ENCODE peak calls at places on chromosomes 1 and 21, in seven cellular contexts. R is NCI-H1092; K is NB4; Y is spleen; J is neural crest cell; F is activated T-cell treated with anti-CD3 and anti-CD28 coated beads, Interleukin-2, amount 50 U/mL, for 72 hours; W is upper lobe of right lung. P is an unnamed sample.

GRCh38 chr1:41751804-41752513 is 166.8 kb downstream of the HIVEP3 start:
- DNase-seq in R (no peak), K (peak), Y (peak), J (no peak), F (no peak), W (peak), P (peak)

GRCh38 chr1:26364956-26365355 is 7.6 kb downstream of the ZNF683 start:
- DNase-seq in R (peak), K (no peak), Y (no peak), J (no peak), F (no peak), W (no peak), P (no peak)

GRCh38 chr1:88422037-88422436 is 262.0 kb upstream of the PKN2 start:
- DNase-seq in R (no peak), K (no peak), Y (no peak), J (no peak), F (no peak), W (no peak), P (no peak)

GRCh38 chr21:35128526-35128925 is 79.4 kb upstream of the RUNX1 start:
- DNase-seq in R (no peak), K (no peak), Y (no peak), J (no peak), F (no peak), W (no peak), P (no peak)

GRCh38 chr1:172399369-172400072 is 21.0 kb upstream of the C1orf105 start:
- DNase-seq in R (no peak), K (peak), Y (no peak), J (peak), F (peak), W (no peak), P (peak)

GRCh38 chr1:220363196-220363831 is 91.1 kb upstream of the RAB3GAP2 start:
- DNase-seq in R (no peak), K (no peak), Y (no peak), J (no peak), F (no peak), W (no peak), P (no peak)

GRCh38 chr1:100834779-100835645 is 59.6 kb downstream of the EXTL2 start:
- DNase-seq in R (no peak), K (peak), Y (no peak), J (no peak), F (no peak), W (no peak), P (peak)

GRCh38 chr1:229434005-229434640 is at the start of gene ACTA1:
- DNase-seq in R (no peak), K (no peak), Y (no peak), J (no peak), F (no peak), W (no peak), P (no peak)

GRCh38 chr1:72745413-72745812 is 463.1 kb upstream of the NEGR1 start:
- DNase-seq in R (no peak), K (no peak), Y (no peak), J (no peak), F (no peak), W (no peak), P (no peak)

GRCh38 chr1:66349277-66349676 is 184.7 kb upstream of the SGIP1 start:
- DNase-seq in R (no peak), K (peak), Y (no peak), J (no peak), F (no peak), W (no peak), P (no peak)

GRCh38 chr1:59978026-59978425 is 51.5 kb upstream of the CYP2J2 start:
- DNase-seq in R (no peak), K (no peak), Y (no peak), J (no peak), F (no peak), W (no peak), P (no peak)

GRCh38 chr1:225425211-225425786 is 2.5 kb downstream of the LBR start:
- DNase-seq in R (no peak), K (peak), Y (no peak), J (no peak), F (no peak), W (no peak), P (no peak)

GRCh38 chr21:27017251-27017650 is 50.4 kb upstream of the ADAMTS5 start:
- DNase-seq in R (no peak), K (no peak), Y (no peak), J (no peak), F (no peak), W (no peak), P (no peak)

GRCh38 chr1:48710318-48710717 is 66.4 kb downstream of the BEND5 start:
- DNase-seq in R (no peak), K (no peak), Y (no peak), J (no peak), F (no peak), W (no peak), P (no peak)

GRCh38 chr21:39088831-39089380 is 94.3 kb downstream of the PSMG1 start:
- DNase-seq in R (no peak), K (no peak), Y (peak), J (no peak), F (peak), W (no peak), P (no peak)

GRCh38 chr1:215079456-215079855 is 3.1 kb upstream of the KCNK2 start:
- DNase-seq in R (no peak), K (no peak), Y (no peak), J (no peak), F (no peak), W (no peak), P (no peak)

P was measured in GM13977.